ENCODE peak calls at places on chromosomes 13 and 19, in seven cellular contexts. K is activated naive CD4-positive, alpha-beta T cell; V is naive thymus-derived CD8-positive, alpha-beta T cell; R is left ventricle myocardium inferior; Y is GM04504; W is neural progenitor cell; I is natural killer cell. A is an unnamed sample.

GRCh38 chr19:10831980-10832658 is 3.9 kb downstream of the TMED1 start:
- DNase-seq in W (no peak), K (no peak), R (no peak), Y (no peak), V (no peak), I (no peak), A (no peak)

GRCh38 chr13:93266681-93267080 is 40.1 kb downstream of the GPC6 start:
- DNase-seq in Y (no peak), I (no peak), W (no peak), V (no peak), R (no peak), K (no peak), A (no peak)

GRCh38 chr13:93927431-93927830 is 552.1 kb downstream of the DCT start:
- DNase-seq in I (no peak), V (no peak), Y (no peak), R (no peak), W (no peak), K (no peak), A (no peak)

GRCh38 chr13:110258876-110259631 is 47.9 kb downstream of the COL4A1 start:
- DNase-seq in Y (no peak), I (no peak), W (no peak), K (no peak), R (no peak), V (no peak), A (no peak)

GRCh38 chr13:39512687-39513086 is 90.3 kb downstream of the LHFPL6 start:
- DNase-seq in K (no peak), Y (no peak), R (no peak), V (no peak), W (no peak), I (no peak), A (peak; percentile 45)

GRCh38 chr19:17405250-17406038 is at the start of gene BST2:
- DNase-seq in K (no peak), I (peak; percentile 47), V (peak; percentile 30), R (peak; percentile 46), Y (no peak), W (peak; percentile 53), A (no peak)

GRCh38 chr13:77876176-77876575 is 42.5 kb downstream of the EDNRB start:
- DNase-seq in V (no peak), Y (no peak), K (no peak), I (no peak), W (no peak), R (no peak), A (no peak)

GRCh38 chr19:41225238-41226052 is 6.4 kb downstream of the AXL start:
- DNase-seq in K (no peak), Y (peak; percentile 97), V (no peak), R (peak; percentile 48), I (no peak), W (peak; percentile 65), A (no peak)

GRCh38 chr19:47698631-47699359 is 14.4 kb upstream of the EHD2 start:
- DNase-seq in Y (no peak), K (no peak), W (no peak), R (no peak), V (no peak), I (no peak), A (no peak)

GRCh38 chr19:1237754-1238372 is at the start of gene CBARP:
- DNase-seq in R (peak; percentile 44), Y (no peak), K (no peak), V (no peak), W (peak; percentile 89), I (no peak), A (peak; percentile 16)

GRCh38 chr13:50831510-50831909 is 12.0 kb downstream of the DLEU7 start:
- DNase-seq in Y (no peak), V (no peak), K (no peak), I (no peak), R (no peak), W (no peak), A (no peak)

A was measured in NCI-H146.